ENCODE peak calls at places on chromosomes 7 and 10, in ten cellular contexts. O is stimulated activated CD4-positive, alpha-beta T cell treated with anti-CD3 and anti-CD28 coated beads, TNF-alpha, amount 100 ng/mL, for 24 hours; Y is pancreas; M is NCI-H1105; P is transverse colon; K is cardiac fibroblast; R is GM19239; V is activated naive CD8-positive, alpha-beta T cell treated with anti-CD3 and anti-CD28 coated beads, Interleukin-2, amount 50 U/mL, for 16 hours; Q is GM12892; G is G401. N is an unnamed sample.

GRCh38 chr10:71597821-71598498 is 121.6 kb downstream of the C10orf105 start:
- DNase-seq in O (no peak), Y (no peak), M (no peak), P (peak; percentile 21), K (peak; percentile 64), R (peak; percentile 37), V (no peak), Q (peak; percentile 48), G (peak; percentile 44), N (peak; percentile 73)

GRCh38 chr10:131274133-131274880 is 37.2 kb downstream of the TCERG1L start:
- DNase-seq in O (no peak), Y (no peak), M (no peak), P (no peak), K (no peak), R (no peak), V (no peak), Q (no peak), G (no peak), N (no peak)

GRCh38 chr10:72087969-72088878 is at the start of gene SPOCK2:
- DNase-seq in O (peak; percentile 41), Y (peak; percentile 66), M (no peak), P (peak; percentile 48), K (no peak), R (no peak), V (no peak), Q (peak; percentile 57), G (peak; percentile 96), N (no peak)

GRCh38 chr7:102291056-102291915 is 4.6 kb downstream of the SH2B2 start:
- DNase-seq in O (no peak), Y (peak; percentile 41), M (no peak), P (no peak), K (no peak), R (peak; percentile 62), V (no peak), Q (peak; percentile 76), G (no peak), N (no peak)

GRCh38 chr10:89466599-89467035 is 52.2 kb downstream of the IFIT5 start:
- DNase-seq in O (no peak), Y (no peak), M (no peak), P (no peak), K (peak; percentile 69), R (no peak), V (no peak), Q (no peak), G (no peak), N (no peak)

GRCh38 chr10:126929391-126929790 is 24.2 kb downstream of the DOCK1 start:
- DNase-seq in O (no peak), Y (no peak), M (no peak), P (no peak), K (no peak), R (no peak), V (no peak), Q (no peak), G (no peak), N (no peak)

GRCh38 chr7:149195180-149196150 is at the start of gene ZNF282:
- DNase-seq in O (peak; percentile 62), Y (peak; percentile 97), M (peak; percentile 81), P (peak; percentile 90), K (peak; percentile 90), R (peak; percentile 96), V (peak; percentile 37), Q (peak; percentile 93), G (peak; percentile 91), N (peak; percentile 84)

GRCh38 chr7:133020501-133020900 is 61.4 kb downstream of the CHCHD3 start:
- DNase-seq in O (no peak), Y (no peak), M (no peak), P (no peak), K (peak; percentile 62), R (no peak), V (no peak), Q (no peak), G (no peak), N (no peak)

GRCh38 chr10:16717617-16718395 is 99.4 kb downstream of the RSU1 start:
- DNase-seq in O (no peak), Y (no peak), M (no peak), P (no peak), K (peak; percentile 80), R (no peak), V (no peak), Q (no peak), G (peak; percentile 96), N (no peak)

GRCh38 chr7:1050956-1051690 is 6.8 kb downstream of the GPR146 start:
- DNase-seq in O (no peak), Y (peak; percentile 49), M (no peak), P (no peak), K (no peak), R (no peak), V (no peak), Q (no peak), G (no peak), N (no peak)

GRCh38 chr10:128994598-128995143 is 472.4 kb upstream of the MGMT start:
- DNase-seq in O (no peak), Y (no peak), M (no peak), P (no peak), K (no peak), R (no peak), V (no peak), Q (no peak), G (no peak), N (no peak)

GRCh38 chr7:83876593-83876992 is 227.7 kb upstream of the SEMA3E start:
- DNase-seq in O (no peak), Y (no peak), M (no peak), P (no peak), K (peak; percentile 21), R (no peak), V (no peak), Q (no peak), G (no peak), N (no peak)

GRCh38 chr7:108455524-108455832 is 758 bp downstream of the NRCAM start:
- DNase-seq in O (no peak), Y (peak; percentile 86), M (peak; percentile 44), P (no peak), K (no peak), R (peak; percentile 19), V (no peak), Q (peak; percentile 24), G (peak; percentile 37), N (no peak)

GRCh38 chr7:155124706-155125105 is 54.6 kb downstream of the HTR5A start:
- DNase-seq in O (no peak), Y (no peak), M (no peak), P (no peak), K (no peak), R (no peak), V (no peak), Q (no peak), G (no peak), N (no peak)

GRCh38 chr7:4227105-4228010 is 454.7 kb upstream of the FOXK1 start:
- DNase-seq in O (no peak), Y (no peak), M (no peak), P (no peak), K (no peak), R (no peak), V (no peak), Q (no peak), G (no peak), N (no peak)

GRCh38 chr7:1516586-1517251 is 12.5 kb upstream of the INTS1 start:
- DNase-seq in O (no peak), Y (no peak), M (no peak), P (no peak), K (no peak), R (no peak), V (no peak), Q (no peak), G (no peak), N (no peak)

GRCh38 chr10:18743926-18744325 is 84.7 kb downstream of the ARL5B start:
- DNase-seq in O (no peak), Y (no peak), M (no peak), P (no peak), K (no peak), R (no peak), V (no peak), Q (no peak), G (no peak), N (no peak)

GRCh38 chr10:13298748-13299436 is 972 bp downstream of the PHYH start:
- DNase-seq in O (no peak), Y (no peak), M (no peak), P (no peak), K (no peak), R (no peak), V (no peak), Q (no peak), G (no peak), N (no peak)

GRCh38 chr10:96452494-96452893 is 61.2 kb downstream of the TLL2 start:
- DNase-seq in O (no peak), Y (no peak), M (no peak), P (no peak), K (no peak), R (no peak), V (no peak), Q (no peak), G (no peak), N (no peak)

GRCh38 chr7:69603351-69603750 is 5.1 kb downstream of the AUTS2 start:
- DNase-seq in O (no peak), Y (no peak), M (no peak), P (no peak), K (no peak), R (no peak), V (no peak), Q (no peak), G (no peak), N (no peak)

GRCh38 chr7:18995811-18996400 is 121.5 kb downstream of the TWIST1 start:
- DNase-seq in O (no peak), Y (no peak), M (no peak), P (no peak), K (no peak), R (no peak), V (no peak), Q (no peak), G (no peak), N (no peak)

GRCh38 chr7:4003536-4003935 is 678.6 kb upstream of the FOXK1 start:
- DNase-seq in O (no peak), Y (no peak), M (no peak), P (no peak), K (no peak), R (no peak), V (no peak), Q (no peak), G (no peak), N (no peak)

GRCh38 chr10:102970497-102970896 is 52.4 kb downstream of the CNNM2 start:
- DNase-seq in O (no peak), Y (no peak), M (no peak), P (no peak), K (no peak), R (no peak), V (no peak), Q (no peak), G (no peak), N (no peak)

GRCh38 chr10:100827819-100828743 is 82.7 kb downstream of the PAX2 start:
- DNase-seq in O (no peak), Y (peak; percentile 84), M (no peak), P (peak; percentile 49), K (no peak), R (peak; percentile 50), V (no peak), Q (peak; percentile 53), G (no peak), N (no peak)

GRCh38 chr7:47435889-47436312 is 146.0 kb downstream of the TNS3 start:
- DNase-seq in O (no peak), Y (no peak), M (no peak), P (peak; percentile 80), K (peak; percentile 88), R (no peak), V (no peak), Q (no peak), G (peak; percentile 85), N (no peak)

GRCh38 chr10:102398172-102399020 is 2.9 kb downstream of the NFKB2 start:
- DNase-seq in O (no peak), Y (peak; percentile 76), M (no peak), P (no peak), K (no peak), R (no peak), V (no peak), Q (no peak), G (no peak), N (no peak)

GRCh38 chr7:78099715-78100477 is 301.3 kb downstream of the PHTF2 start:
- DNase-seq in O (no peak), Y (no peak), M (no peak), P (no peak), K (no peak), R (no peak), V (no peak), Q (no peak), G (no peak), N (no peak)

GRCh38 chr10:58609525-58610150 is 97.0 kb downstream of the BICC1 start:
- DNase-seq in O (no peak), Y (no peak), M (no peak), P (no peak), K (no peak), R (no peak), V (no peak), Q (no peak), G (no peak), N (no peak)

N was measured in anterior cingulate cortex.